ENCODE peak calls at places on chromosomes 5 and 9, in ten cellular contexts. T, U, N, Q, Y, J, B, W, E and L are unnamed samples.

GRCh38 chr5:52177193-52177592 is 610.5 kb upstream of the ITGA1 start:
- DNase-seq in J (no peak), Y (no peak), N (no peak), T (no peak), U (no peak), W (no peak), Q (no peak), E (no peak), B (no peak), L (no peak)

GRCh38 chr9:124941689-124942561 is 1.0 kb upstream of the GOLGA1 start:
- DNase-seq in N (peak), B (peak), E (peak), Q (peak), W (no peak), J (peak), T (peak), Y (no peak), U (peak), L (peak)

GRCh38 chr5:639584-640213 is 27.6 kb downstream of the CEP72 start:
- DNase-seq in E (no peak), T (no peak), N (no peak), B (no peak), Y (no peak), Q (no peak), U (no peak), W (no peak), J (no peak), L (no peak)

GRCh38 chr5:68319316-68320093 is 103.9 kb downstream of the PIK3R1 start:
- DNase-seq in W (no peak), E (no peak), T (no peak), Q (peak), Y (no peak), N (no peak), U (no peak), J (no peak), B (peak), L (no peak)

GRCh38 chr9:132732326-132732725 is 62.1 kb downstream of the GTF3C4 start:
- DNase-seq in W (no peak), N (no peak), B (peak), U (no peak), Q (no peak), Y (no peak), E (no peak), T (no peak), J (no peak), L (no peak)

GRCh38 chr9:100856238-100856637 is 172.3 kb upstream of the PLPPR1 start:
- DNase-seq in T (no peak), Y (no peak), B (no peak), E (no peak), Q (no peak), W (no peak), U (no peak), J (no peak), N (no peak), L (no peak)

GRCh38 chr5:174371600-174372094 is 326.1 kb downstream of the NSG2 start:
- DNase-seq in W (no peak), U (no peak), T (no peak), E (no peak), N (no peak), Q (no peak), Y (no peak), B (peak), J (no peak), L (no peak)

GRCh38 chr5:28517691-28518090 is 1479.3 kb upstream of the CDH9 start:
- DNase-seq in W (no peak), B (peak), N (no peak), J (no peak), T (no peak), Q (no peak), E (no peak), Y (no peak), U (no peak), L (no peak)

GRCh38 chr9:1025131-1025530 is 25.0 kb upstream of the DMRT2 start:
- DNase-seq in Y (no peak), Q (no peak), E (no peak), N (no peak), B (no peak), T (no peak), J (no peak), U (no peak), W (no peak), L (no peak)

GRCh38 chr9:30925635-30926034 is 1458.8 kb upstream of the ACO1 start:
- DNase-seq in J (no peak), W (no peak), E (no peak), B (no peak), U (no peak), Q (no peak), N (no peak), Y (no peak), T (no peak), L (no peak)

GRCh38 chr9:109250771-109251079 is 70.1 kb downstream of the EPB41L4B start:
- DNase-seq in E (no peak), U (no peak), J (no peak), Y (no peak), W (no peak), T (no peak), N (no peak), B (no peak), Q (no peak), L (no peak)

GRCh38 chr5:160311491-160312138 is 749 bp downstream of the CCNJL start:
- DNase-seq in Q (peak), T (no peak), Y (no peak), J (no peak), U (no peak), N (no peak), B (peak), W (no peak), E (peak), L (no peak)

GRCh38 chr9:105716146-105716545 is 21.8 kb downstream of the TMEM38B start:
- DNase-seq in B (no peak), W (no peak), E (no peak), N (no peak), U (no peak), Q (no peak), T (no peak), J (no peak), Y (no peak), L (no peak)